ENCODE peak calls at places on chromosomes 6 and 20, in five cellular contexts. One of them, this sample, is unnamed.

GRCh38 chr20:21361266-21361665 is 36.1 kb downstream of the NKX2-4 start:
- DNase-seq in CD4-positive, CD25-positive, alpha-beta regulatory T cell: no peak
- DNase-seq in GM12865: no peak
- DNase-seq in cardiac muscle cell: no peak
- DNase-seq in breast epithelium: no peak
- DNase-seq in this sample: no peak

GRCh38 chr20:53409177-53409576 is 184.5 kb downstream of the ZNF217 start:
- DNase-seq in breast epithelium: no peak
- DNase-seq in CD4-positive, CD25-positive, alpha-beta regulatory T cell: no peak
- DNase-seq in GM12865: no peak
- DNase-seq in cardiac muscle cell: no peak
- DNase-seq in this sample: no peak

GRCh38 chr6:42104095-42104806 is 38.2 kb downstream of the C6orf132 start:
- DNase-seq in GM12865: peak
- DNase-seq in breast epithelium: no peak
- DNase-seq in CD4-positive, CD25-positive, alpha-beta regulatory T cell: peak
- DNase-seq in cardiac muscle cell: peak
- DNase-seq in this sample: peak

GRCh38 chr6:140670013-140670412 is 1295.6 kb upstream of the CITED2 start:
- DNase-seq in GM12865: no peak
- DNase-seq in CD4-positive, CD25-positive, alpha-beta regulatory T cell: no peak
- DNase-seq in breast epithelium: no peak
- DNase-seq in cardiac muscle cell: no peak
- DNase-seq in this sample: no peak

GRCh38 chr20:62362590-62362940 is 4.5 kb downstream of the LAMA5 start:
- DNase-seq in cardiac muscle cell: no peak
- DNase-seq in GM12865: no peak
- DNase-seq in breast epithelium: no peak
- DNase-seq in CD4-positive, CD25-positive, alpha-beta regulatory T cell: no peak
- DNase-seq in this sample: no peak

GRCh38 chr6:54892831-54893230 is 46.3 kb downstream of the FAM83B start:
- DNase-seq in CD4-positive, CD25-positive, alpha-beta regulatory T cell: no peak
- DNase-seq in breast epithelium: no peak
- DNase-seq in GM12865: no peak
- DNase-seq in cardiac muscle cell: no peak
- DNase-seq in this sample: no peak

GRCh38 chr6:137136065-137136464 is 37.4 kb downstream of the IL22RA2 start:
- DNase-seq in breast epithelium: no peak
- DNase-seq in CD4-positive, CD25-positive, alpha-beta regulatory T cell: peak
- DNase-seq in cardiac muscle cell: no peak
- DNase-seq in GM12865: no peak
- DNase-seq in this sample: peak

GRCh38 chr6:41649596-41649995 is 11.3 kb downstream of the MDFI start:
- DNase-seq in breast epithelium: no peak
- DNase-seq in cardiac muscle cell: no peak
- DNase-seq in GM12865: no peak
- DNase-seq in CD4-positive, CD25-positive, alpha-beta regulatory T cell: no peak
- DNase-seq in this sample: no peak

GRCh38 chr6:42239333-42239732 is 21.7 kb upstream of the MRPS10 start:
- DNase-seq in cardiac muscle cell: no peak
- DNase-seq in breast epithelium: no peak
- DNase-seq in CD4-positive, CD25-positive, alpha-beta regulatory T cell: no peak
- DNase-seq in GM12865: no peak
- DNase-seq in this sample: no peak

GRCh38 chr20:38726849-38727601 is 2.7 kb downstream of the SLC32A1 start:
- DNase-seq in CD4-positive, CD25-positive, alpha-beta regulatory T cell: peak
- DNase-seq in breast epithelium: no peak
- DNase-seq in GM12865: peak
- DNase-seq in cardiac muscle cell: peak
- DNase-seq in this sample: no peak

GRCh38 chr6:99334526-99335127 is 14.8 kb downstream of the FAXC start:
- DNase-seq in breast epithelium: no peak
- DNase-seq in CD4-positive, CD25-positive, alpha-beta regulatory T cell: peak
- DNase-seq in GM12865: peak
- DNase-seq in cardiac muscle cell: peak
- DNase-seq in this sample: peak

GRCh38 chr6:36956111-36956820 is 1.7 kb downstream of the PI16 start:
- DNase-seq in breast epithelium: peak
- DNase-seq in cardiac muscle cell: no peak
- DNase-seq in CD4-positive, CD25-positive, alpha-beta regulatory T cell: no peak
- DNase-seq in GM12865: no peak
- DNase-seq in this sample: peak

GRCh38 chr6:1798965-1799325 is 189.2 kb downstream of the FOXC1 start:
- DNase-seq in cardiac muscle cell: no peak
- DNase-seq in CD4-positive, CD25-positive, alpha-beta regulatory T cell: no peak
- DNase-seq in breast epithelium: no peak
- DNase-seq in GM12865: no peak
- DNase-seq in this sample: no peak

GRCh38 chr20:3706774-3707507 is 5.5 kb downstream of the SIGLEC1 start:
- DNase-seq in CD4-positive, CD25-positive, alpha-beta regulatory T cell: no peak
- DNase-seq in cardiac muscle cell: no peak
- DNase-seq in breast epithelium: no peak
- DNase-seq in GM12865: no peak
- DNase-seq in this sample: no peak

GRCh38 chr6:37417393-37417792 is 15.6 kb upstream of the CMTR1 start:
- DNase-seq in breast epithelium: no peak
- DNase-seq in CD4-positive, CD25-positive, alpha-beta regulatory T cell: no peak
- DNase-seq in cardiac muscle cell: no peak
- DNase-seq in GM12865: no peak
- DNase-seq in this sample: no peak

GRCh38 chr20:13022401-13023170 is 13.8 kb downstream of the SPTLC3 start:
- DNase-seq in cardiac muscle cell: no peak
- DNase-seq in CD4-positive, CD25-positive, alpha-beta regulatory T cell: no peak
- DNase-seq in breast epithelium: no peak
- DNase-seq in GM12865: no peak
- DNase-seq in this sample: no peak

GRCh38 chr20:19739351-19739750 is 18.7 kb upstream of the RIN2 start:
- DNase-seq in CD4-positive, CD25-positive, alpha-beta regulatory T cell: no peak
- DNase-seq in breast epithelium: no peak
- DNase-seq in cardiac muscle cell: no peak
- DNase-seq in GM12865: no peak
- DNase-seq in this sample: no peak

GRCh38 chr20:19740503-19740902 is 17.6 kb upstream of the RIN2 start:
- DNase-seq in breast epithelium: no peak
- DNase-seq in CD4-positive, CD25-positive, alpha-beta regulatory T cell: no peak
- DNase-seq in GM12865: no peak
- DNase-seq in cardiac muscle cell: no peak
- DNase-seq in this sample: no peak

GRCh38 chr20:19742974-19743649 is 14.9 kb upstream of the RIN2 start:
- DNase-seq in cardiac muscle cell: no peak
- DNase-seq in CD4-positive, CD25-positive, alpha-beta regulatory T cell: no peak
- DNase-seq in GM12865: no peak
- DNase-seq in breast epithelium: no peak
- DNase-seq in this sample: no peak

GRCh38 chr20:19743650-19744015 is 14.4 kb upstream of the RIN2 start:
- DNase-seq in CD4-positive, CD25-positive, alpha-beta regulatory T cell: no peak
- DNase-seq in GM12865: no peak
- DNase-seq in cardiac muscle cell: no peak
- DNase-seq in breast epithelium: no peak
- DNase-seq in this sample: no peak

DNA sequence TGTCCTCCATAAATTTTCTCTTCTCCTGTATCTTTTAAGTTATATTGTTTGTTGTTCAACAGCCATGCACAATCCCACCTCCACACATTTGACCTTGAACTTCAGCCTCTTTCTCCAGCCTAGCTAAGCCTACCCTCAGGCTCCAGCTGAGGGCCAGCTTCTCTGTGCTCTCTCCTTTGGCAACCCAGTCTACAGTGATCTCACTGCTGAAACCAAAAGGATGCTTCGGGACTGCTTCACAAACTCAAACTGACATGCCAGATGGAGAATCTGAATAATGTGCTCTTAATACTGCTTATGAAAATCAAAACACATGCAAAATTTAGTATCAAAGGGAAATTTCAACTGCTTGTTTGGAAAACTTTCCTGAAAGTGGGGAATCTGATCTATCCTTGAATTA is 16.1 kb upstream of the RIN2 start:
- DNase-seq in cardiac muscle cell: no peak
- DNase-seq in breast epithelium: no peak
- DNase-seq in CD4-positive, CD25-positive, alpha-beta regulatory T cell: no peak
- DNase-seq in GM12865: no peak
- DNase-seq in this sample: no peak
- H3K4me3 ChIP-seq in cardiac muscle cell: no peak
- H3K4me3 ChIP-seq in breast epithelium: no peak
- H3K4me3 ChIP-seq in CD4-positive, CD25-positive, alpha-beta regulatory T cell: no peak
- H3K4me3 ChIP-seq in GM12865: no peak
- H3K4me3 ChIP-seq in this sample: no peak

DNA sequence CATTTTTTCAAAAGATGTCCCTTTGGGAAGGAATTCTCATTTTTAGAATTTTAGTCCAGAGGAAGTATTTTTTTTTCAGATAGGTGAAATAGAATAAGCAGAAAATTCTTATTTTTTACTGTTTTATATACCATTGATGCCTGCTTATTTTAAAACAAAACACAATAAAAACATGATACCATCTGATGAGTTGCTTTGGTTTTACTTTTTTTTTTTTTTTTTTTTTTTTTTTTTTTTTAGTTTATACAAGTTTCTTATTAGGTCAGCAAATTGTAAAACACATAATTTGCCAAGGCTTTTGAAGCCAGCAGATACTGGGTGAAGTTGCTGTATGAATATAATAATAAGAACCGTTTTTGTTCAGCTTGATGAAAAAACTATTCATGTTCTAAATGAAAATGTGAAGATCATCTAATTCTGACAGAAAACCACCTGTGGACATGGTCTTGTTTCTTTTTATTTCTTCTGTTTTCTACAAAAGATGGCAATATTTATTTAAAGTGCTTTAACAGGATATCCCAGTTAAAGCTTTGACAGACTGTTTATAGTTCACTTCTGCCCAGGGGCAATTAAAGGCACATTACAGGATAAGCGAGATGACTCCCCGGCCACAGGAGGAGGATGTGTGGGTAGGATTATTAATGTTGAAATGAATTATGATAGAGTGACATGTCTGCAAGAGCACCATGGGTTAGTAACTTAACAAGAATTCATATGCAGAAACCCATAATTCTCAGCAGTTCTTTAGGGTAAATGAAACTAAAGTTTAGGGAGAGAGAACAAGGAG is 31.1 kb downstream of the MYB start:
- DNase-seq in CD4-positive, CD25-positive, alpha-beta regulatory T cell: peak
- DNase-seq in breast epithelium: peak
- DNase-seq in GM12865: no peak
- DNase-seq in cardiac muscle cell: no peak
- DNase-seq in this sample: peak
- H3K4me3 ChIP-seq in CD4-positive, CD25-positive, alpha-beta regulatory T cell: peak
- H3K4me3 ChIP-seq in breast epithelium: no peak
- H3K4me3 ChIP-seq in GM12865: no peak
- H3K4me3 ChIP-seq in cardiac muscle cell: no peak
- H3K4me3 ChIP-seq in this sample: no peak

GRCh38 chr6:142935553-142936517 is 9.1 kb downstream of the HIVEP2 start:
- DNase-seq in breast epithelium: no peak
- DNase-seq in CD4-positive, CD25-positive, alpha-beta regulatory T cell: peak
- DNase-seq in cardiac muscle cell: no peak
- DNase-seq in GM12865: peak
- DNase-seq in this sample: no peak
- H3K4me3 ChIP-seq in breast epithelium: no peak
- H3K4me3 ChIP-seq in CD4-positive, CD25-positive, alpha-beta regulatory T cell: peak
- H3K4me3 ChIP-seq in cardiac muscle cell: no peak
- H3K4me3 ChIP-seq in GM12865: peak
- H3K4me3 ChIP-seq in this sample: no peak

DNA sequence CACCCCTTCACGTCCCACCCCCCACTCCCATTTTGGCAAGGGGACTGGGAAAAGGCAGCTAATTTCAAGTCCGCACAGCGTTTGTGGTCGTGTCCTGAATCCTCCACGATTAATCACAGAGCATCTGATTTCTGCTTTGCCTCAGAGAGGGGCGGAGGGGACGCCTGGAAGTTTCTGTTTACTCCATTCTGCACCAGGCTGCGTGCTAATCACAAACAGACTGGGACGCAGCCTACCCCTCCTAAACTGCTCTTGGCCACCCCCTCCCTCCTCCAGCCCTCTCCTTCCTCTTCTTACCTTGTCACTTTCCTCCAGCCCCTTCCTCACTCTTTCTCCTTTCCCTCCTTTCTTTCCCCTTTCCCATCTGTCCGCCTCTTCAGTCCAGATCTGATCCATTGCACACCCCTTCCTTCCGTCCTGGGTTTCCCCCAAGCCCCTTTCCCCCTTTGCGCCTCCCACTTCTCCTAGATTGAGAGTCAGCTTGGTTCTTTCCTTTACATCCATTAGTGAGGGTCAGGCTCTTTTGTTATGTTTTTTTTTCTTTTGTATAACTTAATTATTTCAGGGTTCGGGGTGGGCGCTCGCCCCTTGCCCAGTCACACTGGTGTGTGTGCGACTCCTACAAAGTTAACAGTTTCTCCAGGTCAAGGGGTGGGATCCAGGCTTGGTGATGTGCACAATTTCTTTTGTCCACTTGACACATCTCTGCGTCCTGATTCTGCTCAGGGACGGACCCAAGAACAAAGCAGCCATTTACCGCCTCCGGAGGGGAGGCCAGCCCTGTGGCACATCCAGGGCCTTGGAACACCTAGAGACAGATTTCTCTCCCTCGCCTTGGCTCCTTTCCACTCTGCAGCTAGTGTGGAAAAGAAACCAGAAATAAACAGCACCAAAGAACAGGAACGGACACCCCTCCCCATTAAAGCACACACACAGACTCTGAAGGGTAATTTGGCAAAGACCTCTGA is 527 bp upstream of the RIPOR3 start:
- DNase-seq in CD4-positive, CD25-positive, alpha-beta regulatory T cell: no peak
- DNase-seq in cardiac muscle cell: peak
- DNase-seq in breast epithelium: no peak
- DNase-seq in GM12865: no peak
- DNase-seq in this sample: no peak
- H3K4me3 ChIP-seq in CD4-positive, CD25-positive, alpha-beta regulatory T cell: no peak
- H3K4me3 ChIP-seq in cardiac muscle cell: peak
- H3K4me3 ChIP-seq in breast epithelium: peak
- H3K4me3 ChIP-seq in GM12865: no peak
- H3K4me3 ChIP-seq in this sample: no peak

GRCh38 chr20:49516916-49517315 is 34.4 kb upstream of the KCNB1 start:
- DNase-seq in GM12865: no peak
- DNase-seq in CD4-positive, CD25-positive, alpha-beta regulatory T cell: no peak
- DNase-seq in cardiac muscle cell: no peak
- DNase-seq in breast epithelium: no peak
- DNase-seq in this sample: no peak
- H3K4me3 ChIP-seq in GM12865: no peak
- H3K4me3 ChIP-seq in CD4-positive, CD25-positive, alpha-beta regulatory T cell: no peak
- H3K4me3 ChIP-seq in cardiac muscle cell: no peak
- H3K4me3 ChIP-seq in breast epithelium: no peak
- H3K4me3 ChIP-seq in this sample: no peak

GRCh38 chr6:13811627-13812358 is 2.6 kb downstream of the MCUR1 start:
- DNase-seq in cardiac muscle cell: no peak
- DNase-seq in breast epithelium: no peak
- DNase-seq in CD4-positive, CD25-positive, alpha-beta regulatory T cell: no peak
- DNase-seq in GM12865: no peak
- DNase-seq in this sample: no peak
- H3K4me3 ChIP-seq in cardiac muscle cell: no peak
- H3K4me3 ChIP-seq in breast epithelium: peak
- H3K4me3 ChIP-seq in CD4-positive, CD25-positive, alpha-beta regulatory T cell: no peak
- H3K4me3 ChIP-seq in GM12865: no peak
- H3K4me3 ChIP-seq in this sample: no peak

DNA sequence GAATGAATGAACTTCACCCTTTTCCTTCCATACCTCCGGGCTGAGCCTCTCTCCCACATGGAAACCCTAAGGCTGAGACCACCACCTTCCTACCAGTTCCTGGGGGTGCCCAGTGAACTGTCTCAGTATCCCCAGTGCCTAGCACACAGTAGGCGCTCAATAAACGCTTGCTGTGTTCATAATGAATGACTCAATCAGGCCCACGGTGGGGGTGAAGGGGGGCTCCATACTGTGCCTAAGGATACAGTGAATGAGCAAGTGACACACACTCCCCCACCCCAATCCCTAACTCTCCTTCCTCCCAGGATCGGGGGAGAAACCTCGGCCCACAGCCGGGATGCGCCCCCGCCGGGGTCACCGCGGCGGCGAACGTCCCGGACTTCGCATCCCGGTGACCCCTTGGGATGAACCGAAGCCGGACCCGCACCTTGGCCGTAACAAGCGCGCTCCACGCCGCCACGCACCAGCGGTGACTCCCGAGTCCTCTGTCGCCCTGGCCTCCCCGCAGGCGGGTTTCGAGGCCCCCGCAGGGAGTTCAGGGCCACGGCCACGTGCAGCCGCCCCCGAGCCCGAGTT is 592 bp downstream of the KCNG1 start:
- DNase-seq in CD4-positive, CD25-positive, alpha-beta regulatory T cell: no peak
- DNase-seq in cardiac muscle cell: peak
- DNase-seq in breast epithelium: no peak
- DNase-seq in GM12865: no peak
- DNase-seq in this sample: no peak
- H3K4me3 ChIP-seq in CD4-positive, CD25-positive, alpha-beta regulatory T cell: no peak
- H3K4me3 ChIP-seq in cardiac muscle cell: peak
- H3K4me3 ChIP-seq in breast epithelium: peak
- H3K4me3 ChIP-seq in GM12865: no peak
- H3K4me3 ChIP-seq in this sample: no peak